ENCODE peak calls at places on chromosomes 13 and 19, in five cellular contexts. F is COR-L47; Q is effector CD4-positive, alpha-beta T cell; D is activated CD4-positive, alpha-beta T cell treated with anti-CD3 and anti-CD28 coated beads, Interleukin-2, amount 10 ng/mL, durations not matched to agents 7 days and 5 days; I is naive B cell. G is an unnamed sample.

GRCh38 chr13:111066544-111066943 is 48.6 kb upstream of the ARHGEF7 start:
- DNase-seq in F (no peak), D (no peak), Q (no peak), I (no peak), G (no peak)

GRCh38 chr13:85303630-85304029 is 495.6 kb downstream of the SLITRK6 start:
- DNase-seq in F (no peak), Q (no peak), D (no peak), I (no peak), G (no peak)

GRCh38 chr13:46551410-46552301 is 1.3 kb upstream of the LRCH1 start:
- DNase-seq in F (peak; percentile 78), D (peak; percentile 55), I (peak; percentile 47), Q (peak; percentile 56), G (peak; percentile 76)

GRCh38 chr19:7605490-7606222 is 10.0 kb downstream of the CAMSAP3 start:
- DNase-seq in Q (no peak), D (peak; percentile 30), F (no peak), I (no peak), G (peak; percentile 71)

GRCh38 chr13:41398494-41399190 is 58.7 kb upstream of the RGCC start:
- DNase-seq in F (no peak), D (no peak), I (no peak), Q (no peak), G (no peak)

GRCh38 chr13:27997904-27998522 is 9.5 kb upstream of the URAD start:
- DNase-seq in F (no peak), Q (no peak), D (peak; percentile 37), I (no peak), G (peak; percentile 59)

GRCh38 chr13:23637813-23638212 is 67.6 kb downstream of the TNFRSF19 start:
- DNase-seq in Q (no peak), F (peak; percentile 40), I (no peak), D (no peak), G (no peak)

GRCh38 chr13:58134525-58134924 is 503.0 kb downstream of the PCDH17 start:
- DNase-seq in I (no peak), D (no peak), Q (no peak), F (no peak), G (no peak)

GRCh38 chr19:3873151-3873550 is 4.3 kb upstream of the ZFR2 start:
- DNase-seq in Q (no peak), D (no peak), F (peak; percentile 47), I (no peak), G (no peak)

GRCh38 chr13:106709509-106709908 is 141.6 kb upstream of the ARGLU1 start:
- DNase-seq in F (no peak), D (no peak), Q (no peak), I (no peak), G (no peak)

GRCh38 chr13:46195017-46195416 is 13.0 kb upstream of the LCP1 start:
- DNase-seq in I (no peak), D (no peak), Q (no peak), F (no peak), G (no peak)

GRCh38 chr19:9877775-9878510 is 42.8 kb downstream of the PIN1 start:
- DNase-seq in I (no peak), D (no peak), F (no peak), Q (no peak), G (peak; percentile 68)